ENCODE peak calls at places on chromosomes 13 and 19, in eight cellular contexts. B, N, V, T, A, X, M and I are unnamed samples.

GRCh38 chr13:43905435-43906031 is 25.8 kb downstream of the LACC1 start:
- DNase-seq in N (no peak), T (peak; percentile 86), A (peak; percentile 75), V (peak; percentile 24), M (no peak), X (no peak), B (no peak), I (no peak)

GRCh38 chr13:34151885-34152284 is 333.9 kb downstream of the RFC3 start:
- DNase-seq in X (no peak), N (no peak), T (no peak), V (no peak), M (no peak), B (no peak), A (no peak), I (no peak)

GRCh38 chr13:77184455-77184854 is 142.4 kb downstream of the MYCBP2 start:
- DNase-seq in A (no peak), T (no peak), B (no peak), N (no peak), M (no peak), V (no peak), X (no peak), I (no peak)

GRCh38 chr19:44644391-44645016 is 794 bp downstream of the PVR start:
- DNase-seq in T (peak; percentile 33), A (peak; percentile 34), N (no peak), V (peak; percentile 41), M (no peak), B (no peak), X (no peak), I (no peak)

GRCh38 chr13:76189882-76190519 is 553.9 kb downstream of the LMO7 start:
- DNase-seq in T (no peak), X (no peak), A (no peak), N (no peak), B (no peak), V (no peak), M (peak; percentile 25), I (no peak)

GRCh38 chr13:32254916-32255743 is 60.0 kb downstream of the ZAR1L start:
- DNase-seq in X (no peak), V (no peak), A (no peak), B (no peak), M (no peak), T (no peak), N (no peak), I (no peak)

GRCh38 chr19:16014923-16015804 is 61.1 kb upstream of the TPM4 start:
- DNase-seq in A (no peak), B (peak; percentile 24), N (no peak), T (no peak), X (no peak), M (no peak), V (no peak), I (peak; percentile 81)

GRCh38 chr19:37874784-37875183 is 31.6 kb downstream of the WDR87 start:
- DNase-seq in T (peak; percentile 70), A (no peak), N (no peak), M (no peak), V (no peak), B (no peak), X (no peak), I (no peak)

GRCh38 chr13:105327727-105328126 is 1207.7 kb downstream of the EFNB2 start:
- DNase-seq in B (no peak), V (no peak), X (no peak), T (peak; percentile 30), A (no peak), M (no peak), N (no peak), I (no peak)

GRCh38 chr19:55676384-55676783 is 1.4 kb downstream of the EPN1 start:
- DNase-seq in T (peak; percentile 31), V (no peak), M (no peak), X (no peak), N (no peak), A (peak; percentile 37), B (peak; percentile 90), I (no peak)

GRCh38 chr19:48938256-48938655 is 4.8 kb downstream of the DHDH start:
- DNase-seq in V (no peak), M (no peak), T (no peak), A (no peak), N (no peak), X (no peak), B (no peak), I (no peak)

GRCh38 chr13:90396266-90396665 is 951.2 kb upstream of the MIR17HG start:
- DNase-seq in N (no peak), A (no peak), T (no peak), M (no peak), V (no peak), X (no peak), B (no peak), I (no peak)

GRCh38 chr19:12833747-12834417 is 497 bp downstream of the RTBDN start:
- DNase-seq in M (no peak), T (no peak), A (no peak), N (no peak), V (peak; percentile 65), B (peak; percentile 28), X (no peak), I (no peak)

GRCh38 chr13:35771898-35772297 is 295.4 kb upstream of the MAB21L1 start:
- DNase-seq in N (no peak), T (peak; percentile 93), X (no peak), V (no peak), M (no peak), A (peak; percentile 85), B (no peak), I (no peak)

GRCh38 chr13:109465151-109465550 is 321.2 kb downstream of the IRS2 start:
- DNase-seq in N (no peak), B (no peak), A (peak; percentile 57), M (no peak), X (no peak), T (peak; percentile 5), V (no peak), I (no peak)

GRCh38 chr13:89514534-89515312 is 1832.8 kb upstream of the MIR17HG start:
- DNase-seq in B (no peak), V (no peak), X (no peak), M (peak; percentile 54), A (peak; percentile 66), T (peak; percentile 79), N (no peak), I (no peak)

GRCh38 chr19:38015771-38016170 is 108.8 kb downstream of the SIPA1L3 start:
- DNase-seq in M (no peak), T (no peak), B (no peak), X (no peak), A (no peak), V (no peak), N (no peak), I (no peak)

GRCh38 chr19:50820549-50821247 is 2.9 kb downstream of the KLK1 start:
- DNase-seq in X (no peak), N (no peak), T (no peak), M (no peak), B (no peak), V (peak; percentile 30), A (no peak), I (no peak)

GRCh38 chr13:44904982-44905381 is 84.3 kb downstream of the NUFIP1 start:
- DNase-seq in N (peak; percentile 47), X (no peak), V (no peak), B (peak; percentile 52), M (no peak), A (peak; percentile 98), T (peak; percentile 98), I (no peak)

GRCh38 chr13:108561152-108561551 is 68.3 kb upstream of the MYO16 start:
- DNase-seq in A (no peak), T (no peak), N (no peak), V (no peak), X (no peak), B (no peak), M (no peak), I (no peak)

GRCh38 chr19:55355213-55355821 is 798 bp upstream of the COX6B2 start:
- DNase-seq in N (no peak), V (no peak), T (no peak), M (no peak), X (no peak), A (no peak), B (no peak), I (no peak)

GRCh38 chr19:58278156-58279041 is at the start of gene ZNF8:
- DNase-seq in V (peak; percentile 94), T (peak; percentile 98), A (peak; percentile 97), N (peak; percentile 89), B (peak; percentile 96), M (peak; percentile 98), X (peak; percentile 69), I (peak; percentile 100)
- TF ChIP-seq CTCF in V (no peak), T (peak; percentile 14), A (no peak), N (peak; percentile 38), B (no peak), M (no peak), X (peak; percentile 9), I (peak; percentile 42)

GRCh38 chr19:582497-583197 is 7.0 kb upstream of the HCN2 start:
- DNase-seq in A (peak; percentile 63), B (no peak), M (no peak), X (no peak), N (no peak), V (no peak), T (peak; percentile 38), I (no peak)

GRCh38 chr19:583198-583967 is 6.3 kb upstream of the HCN2 start:
- DNase-seq in X (no peak), B (no peak), T (no peak), N (no peak), V (no peak), M (no peak), A (no peak), I (no peak)

GRCh38 chr19:579842-580155 is 7.4 kb downstream of the BSG start:
- DNase-seq in B (no peak), X (no peak), N (no peak), M (no peak), T (no peak), V (no peak), A (no peak), I (no peak)

GRCh38 chr19:580274-580835 is 8.0 kb downstream of the BSG start:
- DNase-seq in X (no peak), N (no peak), T (no peak), A (no peak), M (no peak), V (no peak), B (no peak), I (peak; percentile 93)

GRCh38 chr19:581399-582111 is 8.1 kb upstream of the HCN2 start:
- DNase-seq in M (no peak), A (no peak), T (no peak), X (no peak), N (no peak), V (no peak), B (no peak), I (peak; percentile 93)
- TF ChIP-seq CTCF in M (no peak), A (no peak), T (no peak), X (no peak), N (no peak), V (no peak), B (no peak), I (no peak)

DNA sequence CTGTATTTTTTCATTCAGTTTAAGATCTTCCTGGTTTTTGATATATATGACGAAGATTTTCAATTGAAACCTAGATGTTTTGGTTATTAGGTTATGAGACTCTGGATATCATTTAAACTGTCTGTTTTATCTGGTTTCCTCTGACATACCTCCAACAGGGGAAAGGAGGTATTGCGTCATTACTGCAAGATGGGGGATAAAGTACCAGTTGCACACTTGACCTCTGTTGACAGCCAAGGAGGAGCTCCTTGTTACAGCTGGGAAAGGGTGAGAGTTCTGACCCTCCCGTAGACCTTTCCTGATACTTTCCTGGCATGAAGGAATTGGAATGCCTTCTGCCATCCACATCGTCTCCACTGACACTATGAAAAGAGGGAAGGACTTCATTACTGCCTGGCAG is 82.0 kb upstream of the SHISA2 start:
- DNase-seq in N (no peak), M (no peak), B (no peak), T (no peak), A (no peak), X (no peak), V (no peak), I (no peak)
- TF ChIP-seq CTCF in N (no peak), M (no peak), B (no peak), T (no peak), A (no peak), X (no peak), V (no peak), I (no peak)

GRCh38 chr19:17304386-17305047 is 1.2 kb upstream of the MRPL34 start:
- DNase-seq in A (no peak), T (no peak), N (no peak), X (no peak), M (no peak), V (no peak), B (no peak), I (no peak)
- TF ChIP-seq CTCF in A (no peak), T (no peak), N (no peak), X (no peak), M (no peak), V (no peak), B (no peak), I (no peak)